ENCODE peak calls at places on chromosomes 16 and 17, in four cellular contexts. K, X, P and B are unnamed samples.

GRCh38 chr17:66465701-66466100 is 163.3 kb downstream of the PRKCA start:
- DNase-seq in X (no peak), P (no peak), K (no peak), B (no peak)

GRCh38 chr17:40562841-40563370 is 2.4 kb downstream of the CCR7 start:
- DNase-seq in X (no peak), K (no peak), P (no peak), B (no peak)

GRCh38 chr16:66517586-66518263 is 32.2 kb downstream of the TK2 start:
- DNase-seq in X (no peak), K (no peak), P (no peak), B (no peak)

GRCh38 chr17:44840936-44841335 is 6.7 kb upstream of the HIGD1B start:
- DNase-seq in P (no peak), X (no peak), K (no peak), B (no peak)

GRCh38 chr16:46569231-46569735 is 51.9 kb downstream of the SHCBP1 start:
- DNase-seq in P (no peak), X (no peak), K (no peak), B (no peak)

GRCh38 chr17:2487306-2487705 is 24.4 kb downstream of the METTL16 start:
- DNase-seq in X (no peak), K (no peak), P (no peak), B (no peak)

GRCh38 chr16:3059723-3060242 is 5.7 kb upstream of the IL32 start:
- DNase-seq in K (no peak), X (no peak), P (no peak), B (no peak)

GRCh38 chr17:48429156-48429555 is 858 bp downstream of the SKAP1 start:
- DNase-seq in X (no peak), K (no peak), P (no peak), B (no peak)

GRCh38 chr17:10357768-10358167 is 15.0 kb downstream of the MYH13 start:
- DNase-seq in K (no peak), X (no peak), P (no peak), B (no peak)

GRCh38 chr16:82631701-82632685 is 5.2 kb downstream of the CDH13 start:
- DNase-seq in P (no peak), X (no peak), K (no peak), B (no peak)

GRCh38 chr17:27861979-27862378 is 31.2 kb downstream of the LYRM9 start:
- DNase-seq in K (no peak), P (no peak), X (no peak), B (no peak)

GRCh38 chr17:69828087-69828486 is 246.9 kb upstream of the KCNJ16 start:
- DNase-seq in X (no peak), P (peak; percentile 43), K (no peak), B (no peak)

GRCh38 chr17:44039829-44040635 is 25.3 kb upstream of the TMEM101 start:
- DNase-seq in P (no peak), K (no peak), X (no peak), B (no peak)

GRCh38 chr16:75382611-75383010 is 50.7 kb downstream of the CFDP1 start:
- DNase-seq in P (no peak), K (no peak), X (no peak), B (no peak)

GRCh38 chr16:75256059-75256870 is 4.8 kb upstream of the BCAR1 start:
- DNase-seq in K (no peak), X (peak; percentile 87), P (peak; percentile 28), B (no peak)

GRCh38 chr17:68381076-68381900 is 76.0 kb downstream of the WIPI1 start:
- DNase-seq in P (peak; percentile 41), K (no peak), X (no peak), B (peak; percentile 51)

GRCh38 chr17:16968786-16969185 is 3.1 kb downstream of the TNFRSF13B start:
- DNase-seq in K (no peak), X (no peak), P (no peak), B (no peak)

GRCh38 chr16:68490829-68491575 is 42.7 kb upstream of the SMPD3 start:
- DNase-seq in K (no peak), X (no peak), P (peak; percentile 90), B (peak; percentile 59)

GRCh38 chr16:84387021-84387420 is 18.7 kb downstream of the ATP2C2 start:
- DNase-seq in P (no peak), X (peak; percentile 20), K (no peak), B (no peak)

GRCh38 chr16:50267651-50268050 is 1.3 kb downstream of the ADCY7 start:
- DNase-seq in P (no peak), K (peak; percentile 8), X (peak; percentile 56), B (no peak)

GRCh38 chr17:50240876-50241275 is 33.4 kb upstream of the TMEM92 start:
- DNase-seq in X (no peak), K (no peak), P (no peak), B (no peak)

GRCh38 chr17:17685775-17686291 is 4.6 kb downstream of the RAI1 start:
- DNase-seq in P (peak; percentile 81), X (no peak), K (peak; percentile 69), B (peak; percentile 60)

GRCh38 chr17:40820228-40820838 is 2.1 kb downstream of the KRT10 start:
- DNase-seq in K (no peak), X (no peak), P (no peak), B (no peak)

GRCh38 chr17:76473541-76473985 is 6.2 kb downstream of the AANAT start:
- DNase-seq in P (no peak), K (peak; percentile 52), X (no peak), B (no peak)

GRCh38 chr17:74823176-74823495 is 36.5 kb downstream of the GRIN2C start:
- DNase-seq in P (no peak), K (no peak), X (no peak), B (no peak)

GRCh38 chr16:50367777-50368409 is 895 bp downstream of the BRD7 start:
- DNase-seq in P (no peak), K (no peak), X (no peak), B (no peak)

GRCh38 chr17:9080983-9081382 is 59.7 kb downstream of the NTN1 start:
- DNase-seq in P (no peak), K (no peak), X (no peak), B (no peak)

GRCh38 chr16:6265956-6266355 is 1066.7 kb upstream of the RBFOX1 start:
- DNase-seq in K (no peak), X (no peak), P (no peak), B (no peak)

GRCh38 chr17:73546770-73547345 is 97.4 kb downstream of the SDK2 start:
- DNase-seq in P (peak; percentile 39), X (no peak), K (peak; percentile 79), B (peak; percentile 63)

GRCh38 chr16:1259760-1260068 is 3.8 kb downstream of the TPSD1 start:
- DNase-seq in P (no peak), K (no peak), X (no peak), B (no peak)

GRCh38 chr17:30091771-30092170 is 24.8 kb upstream of the NSRP1 start:
- DNase-seq in X (no peak), K (no peak), P (no peak), B (no peak)

GRCh38 chr17:77129568-77130301 is 11.0 kb upstream of the SEC14L1 start:
- DNase-seq in P (no peak), K (no peak), X (no peak), B (no peak)

GRCh38 chr16:56189990-56190902 is 1.0 kb upstream of the GNAO1 start:
- DNase-seq in K (peak; percentile 30), X (no peak), P (no peak), B (no peak)

GRCh38 chr17:73841431-73842060 is 197.3 kb upstream of the SDK2 start:
- DNase-seq in K (peak; percentile 63), X (no peak), P (no peak), B (no peak)

GRCh38 chr17:22305356-22306071 is 613.2 kb downstream of the KCNJ18 start:
- DNase-seq in X (no peak), P (no peak), K (no peak), B (no peak)

DNA sequence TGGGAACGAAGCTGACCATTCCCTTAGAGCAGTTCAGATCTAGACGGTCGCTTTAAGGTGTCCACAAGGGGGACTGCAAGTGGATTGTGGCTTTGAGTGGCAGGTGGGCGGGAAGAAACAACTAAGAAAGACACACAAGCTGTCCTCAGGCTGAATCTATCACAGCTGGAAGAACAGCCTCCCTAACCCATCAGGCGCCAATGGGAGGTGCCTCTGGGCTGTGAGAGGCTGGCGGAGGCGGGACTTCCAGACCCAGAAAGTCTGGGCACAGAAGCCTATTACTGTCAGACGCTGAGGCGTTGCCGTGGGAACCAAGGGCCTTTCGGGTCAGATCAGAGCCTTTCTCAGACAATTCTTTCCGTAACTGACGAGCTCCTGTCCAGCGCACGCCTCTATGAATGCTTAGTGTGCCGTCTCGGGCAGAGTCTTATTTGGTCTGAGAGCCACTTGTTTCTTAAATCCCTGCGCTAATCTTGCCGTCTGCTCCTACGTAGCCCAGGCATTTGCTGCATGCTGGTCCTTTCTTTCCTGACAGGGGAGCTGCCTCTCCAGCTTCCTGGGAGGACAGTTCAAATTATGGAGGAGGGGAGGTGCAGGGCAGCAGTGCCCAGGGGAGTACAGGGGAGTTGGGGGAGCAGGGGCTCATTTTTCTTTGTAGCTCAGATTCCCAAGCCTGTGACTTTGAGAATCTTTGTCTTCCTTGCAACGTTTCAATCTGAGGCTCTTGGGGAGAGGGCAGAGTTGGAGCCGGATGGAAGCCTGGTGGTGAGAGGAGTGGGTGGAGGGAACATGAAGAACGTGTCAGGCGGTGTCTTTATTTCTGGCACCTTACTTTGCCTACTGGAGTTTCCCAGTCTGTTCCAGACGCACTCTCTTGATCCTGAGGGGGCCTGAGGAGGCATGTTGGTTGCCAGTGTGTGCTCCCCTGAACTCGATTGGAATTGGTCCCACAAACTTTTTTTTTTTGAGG is 618.7 kb downstream of the KCNJ18 start:
- DNase-seq in X (no peak), P (no peak), K (peak; percentile 76), B (no peak)
- H3K9me3 ChIP-seq in X (no peaks in the 10 kb centered on the region), P (no peaks in the 10 kb centered on the region), K (no peaks in the 10 kb centered on the region), B (no peaks in the 10 kb centered on the region)

GRCh38 chr16:81469183-81469677 is 24.6 kb downstream of the CMIP start:
- DNase-seq in X (no peak), P (no peak), K (no peak), B (no peak)
- H3K4me1 ChIP-seq in X (peaks cover 22% of the 10 kb centered on the region), P (peaks cover 91% of the 10 kb centered on the region), K (no peaks in the 10 kb centered on the region), B (peaks cover 28% of the 10 kb centered on the region)

GRCh38 chr17:54559883-54560282 is 340.8 kb upstream of the TOM1L1 start:
- DNase-seq in K (no peak), P (no peak), X (no peak), B (no peak)
- H3K9me3 ChIP-seq in K (no peaks in the 10 kb centered on the region), P (no peaks in the 10 kb centered on the region), X (no peaks in the 10 kb centered on the region), B (no peaks in the 10 kb centered on the region)

GRCh38 chr16:72664480-72665408 is 383.2 kb downstream of the ZFHX3 start:
- DNase-seq in X (peak; percentile 98), P (peak; percentile 96), K (peak; percentile 98), B (peak; percentile 97)
- H3K4me1 ChIP-seq in X (peaks cover 6% of the 10 kb centered on the region), P (peaks cover 18% of the 10 kb centered on the region), K (peaks cover 4% of the 10 kb centered on the region), B (peaks cover 5% of the 10 kb centered on the region)

GRCh38 chr17:82948081-82948511 is 108.3 kb upstream of the ZNF750 start:
- DNase-seq in P (no peak), X (peak; percentile 42), K (no peak), B (no peak)

GRCh38 chr17:82949361-82949760 is 109.5 kb upstream of the ZNF750 start:
- DNase-seq in P (no peak), X (peak; percentile 44), K (no peak), B (no peak)

GRCh38 chr17:82948957-82949356 is 109.1 kb upstream of the ZNF750 start:
- DNase-seq in K (no peak), X (peak; percentile 4), P (no peak), B (no peak)

GRCh38 chr17:82950525-82951102 is 110.8 kb upstream of the ZNF750 start:
- DNase-seq in X (peak; percentile 12), P (no peak), K (no peak), B (no peak)

GRCh38 chr17:82949984-82950383 is 110.2 kb upstream of the ZNF750 start:
- DNase-seq in K (no peak), X (peak; percentile 31), P (no peak), B (no peak)
- H3K9me3 ChIP-seq in K (peaks cover 16% of the 10 kb centered on the region), X (peaks cover 38% of the 10 kb centered on the region), P (peaks cover 9% of the 10 kb centered on the region), B (no peaks in the 10 kb centered on the region)

GRCh38 chr17:46136820-46137219 is 56.4 kb downstream of the KANSL1 start:
- DNase-seq in P (no peak), K (no peak), X (no peak), B (no peak)
- H3K4me1 ChIP-seq in P (peaks cover 97% of the 10 kb centered on the region), K (no peaks in the 10 kb centered on the region), X (peaks cover 47% of the 10 kb centered on the region), B (peaks cover 51% of the 10 kb centered on the region)